ENCODE peak calls at places on chromosomes 7 and 10, in eight cellular contexts. B, U, F, J, K, X, L and W are unnamed samples.

GRCh38 chr7:139734395-139734794 is 43.4 kb downstream of the HIPK2 start:
- DNase-seq in B (no peak), U (no peak), F (peak), J (peak), K (no peak), X (no peak), L (peak), W (no peak)

GRCh38 chr7:116265881-116266280 is 55.5 kb downstream of the TES start:
- DNase-seq in B (no peak), U (no peak), F (no peak), J (no peak), K (no peak), X (no peak), L (no peak), W (no peak)

GRCh38 chr7:131586259-131586658 is 29.8 kb upstream of the PODXL start:
- DNase-seq in B (no peak), U (no peak), F (no peak), J (no peak), K (no peak), X (peak), L (no peak), W (no peak)

GRCh38 chr7:36972140-36972518 is 247.8 kb upstream of the AOAH start:
- DNase-seq in B (no peak), U (no peak), F (no peak), J (peak), K (no peak), X (no peak), L (no peak), W (no peak)

GRCh38 chr10:14838582-14839304 is 637 bp downstream of the HSPA14 start:
- DNase-seq in B (no peak), U (peak), F (peak), J (peak), K (peak), X (peak), L (peak), W (peak)

GRCh38 chr7:121605297-121605640 is 209.2 kb upstream of the FAM3C start:
- DNase-seq in B (no peak), U (no peak), F (peak), J (peak), K (no peak), X (no peak), L (peak), W (no peak)

GRCh38 chr7:75987026-75987804 is 7.2 kb downstream of the TMEM120A start:
- DNase-seq in B (no peak), U (peak), F (no peak), J (no peak), K (no peak), X (no peak), L (no peak), W (no peak)

GRCh38 chr7:115973381-115973780 is 57.2 kb downstream of the TFEC start:
- DNase-seq in B (no peak), U (no peak), F (peak), J (no peak), K (no peak), X (no peak), L (no peak), W (no peak)

GRCh38 chr10:60921631-60922030 is 22.4 kb downstream of the RHOBTB1 start:
- DNase-seq in B (no peak), U (no peak), F (no peak), J (no peak), K (no peak), X (no peak), L (no peak), W (no peak)

GRCh38 chr7:150446288-150446938 is 4.0 kb upstream of the GIMAP8 start:
- DNase-seq in B (no peak), U (no peak), F (no peak), J (peak), K (no peak), X (no peak), L (no peak), W (no peak)

GRCh38 chr10:636016-636730 is 53.3 kb downstream of the DIP2C start:
- DNase-seq in B (no peak), U (no peak), F (no peak), J (no peak), K (peak), X (no peak), L (no peak), W (no peak)
- TF ChIP-seq CTCF in B (no peak), U (no peak), F (no peak), J (no peak), K (no peak), X (no peak), L (no peak), W (no peak)

GRCh38 chr10:11527700-11528255 is 83.7 kb downstream of the USP6NL start:
- DNase-seq in B (no peak), U (no peak), F (no peak), J (peak), K (no peak), X (no peak), L (peak), W (no peak)
- TF ChIP-seq CTCF in B (no peak), U (no peak), F (no peak), J (no peak), K (no peak), X (no peak), L (no peak), W (no peak)

DNA sequence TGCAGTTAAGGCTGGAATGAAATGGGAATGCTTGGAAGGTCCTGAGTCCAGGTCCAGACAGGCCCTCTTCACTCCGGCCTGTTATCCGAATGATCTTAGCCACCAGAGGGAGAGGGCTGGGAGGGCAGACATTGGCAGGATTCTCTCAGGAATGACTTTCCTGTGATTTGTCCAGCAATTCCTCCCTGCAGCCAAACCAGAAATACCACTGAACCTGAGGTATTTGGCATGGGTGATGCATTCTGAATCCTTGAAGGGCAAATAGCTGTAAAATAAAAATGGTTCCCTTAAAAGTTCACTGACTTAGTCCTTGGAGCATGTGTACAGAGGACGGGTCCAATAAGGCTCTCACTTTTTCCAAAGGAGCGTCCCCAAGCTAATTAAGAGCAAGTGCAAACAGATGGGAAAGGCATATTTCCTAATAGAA is 77.5 kb upstream of the HABP2 start:
- DNase-seq in B (no peak), U (no peak), F (peak), J (no peak), K (no peak), X (no peak), L (peak), W (no peak)
- TF ChIP-seq CTCF in B (no peak), U (no peak), F (no peak), J (no peak), K (no peak), X (no peak), L (no peak), W (no peak)

GRCh38 chr10:78427497-78428031 is 393.9 kb downstream of the RPS24 start:
- DNase-seq in B (no peak), U (no peak), F (no peak), J (no peak), K (no peak), X (no peak), L (no peak), W (no peak)
- TF ChIP-seq CTCF in B (no peak), U (no peak), F (no peak), J (no peak), K (no peak), X (no peak), L (no peak), W (no peak)

DNA sequence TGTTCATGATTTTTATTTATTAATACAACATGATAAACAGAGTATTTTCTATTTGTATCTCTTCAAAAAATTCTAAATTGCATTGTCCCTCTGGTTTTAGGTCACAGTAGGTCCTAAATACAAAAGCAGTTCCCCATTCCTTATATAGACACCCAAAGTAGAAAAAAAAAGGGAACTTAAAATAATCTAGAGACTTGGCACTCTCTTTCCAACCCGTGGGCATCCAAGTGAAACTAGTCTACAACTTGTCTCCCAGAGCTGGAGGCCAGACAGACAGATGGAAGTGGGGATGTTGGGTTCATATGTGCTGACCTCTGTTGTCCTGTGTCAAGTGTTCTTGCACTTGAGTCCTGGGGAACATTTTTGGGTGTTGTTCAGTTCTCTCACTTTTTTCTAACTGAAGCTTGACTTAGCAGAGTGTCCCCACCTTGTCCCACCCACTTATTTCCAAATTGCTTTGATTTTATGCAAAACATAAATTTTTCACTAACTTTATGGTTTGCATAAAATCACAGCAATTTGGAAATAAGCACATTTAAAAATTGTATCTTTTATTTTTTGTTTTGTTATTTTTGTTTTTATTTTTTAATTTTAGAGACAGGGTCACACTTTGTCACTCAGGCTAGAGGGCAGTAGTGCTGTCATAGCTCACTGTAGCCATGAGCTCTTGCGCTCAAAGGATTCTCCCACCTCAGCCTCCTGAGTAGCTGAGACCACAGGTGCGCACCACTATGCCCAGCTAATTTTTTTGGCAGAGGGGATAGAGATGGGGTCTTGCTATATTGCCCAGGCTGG is 43.0 kb downstream of the APBB1IP start:
- DNase-seq in B (no peak), U (no peak), F (no peak), J (no peak), K (no peak), X (no peak), L (no peak), W (no peak)
- TF ChIP-seq CTCF in B (no peak), U (no peak), F (no peak), J (no peak), K (no peak), X (no peak), L (no peak), W (no peak)

GRCh38 chr10:33337335-33337854 is 2.9 kb upstream of the NRP1 start:
- DNase-seq in B (no peak), U (peak), F (peak), J (peak), K (no peak), X (peak), L (peak), W (no peak)
- TF ChIP-seq CTCF in B (no peak), U (no peak), F (peak), J (peak), K (peak), X (peak), L (peak), W (no peak)

DNA sequence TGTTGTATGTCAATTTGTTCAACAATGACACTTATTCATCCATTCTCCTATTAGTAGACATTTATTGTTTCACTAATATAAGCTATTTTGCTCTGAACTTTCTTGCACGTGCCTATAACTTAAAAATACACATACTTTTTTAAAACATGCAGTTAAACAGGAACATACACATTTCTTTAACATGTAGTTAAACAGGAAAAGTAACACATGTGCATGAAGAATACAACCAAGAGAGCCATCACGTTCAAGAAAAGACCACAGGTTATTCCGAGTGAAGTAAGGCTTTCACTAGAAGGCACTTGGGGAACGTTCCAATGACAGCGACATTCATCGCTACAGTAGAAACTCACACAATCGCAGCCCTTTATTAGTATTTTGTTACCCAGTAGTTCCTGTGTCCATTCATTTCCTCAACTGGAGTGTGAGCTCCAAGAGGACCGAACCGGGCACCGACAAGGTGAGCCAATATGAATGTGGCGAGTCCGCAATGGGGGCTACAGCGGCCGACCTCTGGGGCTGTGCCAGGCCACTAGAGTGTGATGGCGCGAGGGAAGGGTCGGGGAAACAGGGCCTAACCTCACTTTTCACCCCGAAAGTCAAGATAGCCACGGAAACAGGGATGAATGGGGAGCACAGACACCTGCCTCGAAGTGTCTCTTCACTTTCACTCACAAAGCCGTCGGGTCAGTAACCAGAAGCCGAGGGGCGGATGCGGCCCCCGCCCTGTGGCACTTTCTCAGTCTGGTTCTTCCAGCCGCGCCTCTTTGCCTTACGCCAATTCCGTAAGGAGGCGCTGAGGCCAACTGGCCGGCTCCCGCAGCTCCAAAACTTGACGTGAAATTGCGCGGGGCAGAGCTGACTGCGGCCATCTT is 775 bp upstream of the SEPTIN7 start:
- DNase-seq in B (no peak), U (peak), F (peak), J (peak), K (peak), X (peak), L (peak), W (peak)
- TF ChIP-seq CTCF in B (no peak), U (no peak), F (no peak), J (no peak), K (no peak), X (no peak), L (no peak), W (no peak)